ENCODE peak calls at places on chromosomes 12 and 14, in ten cellular contexts. O, C, B, R, W, V, N, Q, M and F are unnamed samples.

GRCh38 chr12:103742349-103742784 is 98.7 kb downstream of the NT5DC3 start:
- DNase-seq in O (no peak), W (peak), N (peak), C (peak), Q (no peak), M (no peak), R (no peak), V (no peak), B (peak), F (peak)

GRCh38 chr14:22407033-22407432 is 182.0 kb downstream of the DAD1 start:
- DNase-seq in V (no peak), B (no peak), N (no peak), O (no peak), Q (no peak), W (no peak), R (no peak), M (no peak), C (no peak), F (no peak)

GRCh38 chr14:67514650-67515385 is 18.3 kb upstream of the PLEKHH1 start:
- DNase-seq in B (peak), R (peak), V (no peak), Q (peak), W (peak), M (peak), C (no peak), O (peak), N (peak), F (peak)

GRCh38 chr14:21069388-21070082 is 569 bp upstream of the ARHGEF40 start:
- DNase-seq in M (peak), O (peak), R (peak), W (no peak), N (peak), B (peak), V (no peak), C (no peak), Q (no peak), F (peak)

GRCh38 chr14:106883218-106883692 is 1356.9 kb downstream of the TMEM121 start:
- DNase-seq in M (no peak), V (no peak), B (no peak), O (no peak), R (no peak), N (peak), W (peak), C (no peak), Q (no peak), F (no peak)

GRCh38 chr14:87044807-87045206 is 948.2 kb downstream of the GALC start:
- DNase-seq in O (no peak), W (no peak), Q (no peak), R (no peak), V (no peak), B (peak), C (no peak), N (no peak), M (no peak), F (no peak)

GRCh38 chr14:77032854-77033621 is 4.5 kb upstream of the IRF2BPL start:
- DNase-seq in O (peak), R (peak), M (peak), V (peak), W (peak), B (peak), N (peak), C (peak), Q (peak), F (peak)

GRCh38 chr12:57044856-57045255 is 5.1 kb downstream of the MYO1A start:
- DNase-seq in C (no peak), B (no peak), R (no peak), W (no peak), Q (no peak), M (no peak), O (peak), N (no peak), V (no peak), F (no peak)

GRCh38 chr12:53623986-53624385 is 2.2 kb downstream of the ATF7 start:
- DNase-seq in Q (no peak), V (no peak), N (peak), O (peak), C (no peak), R (no peak), W (no peak), M (no peak), B (peak), F (peak)

GRCh38 chr12:2283480-2283879 is 230.7 kb downstream of the CACNA1C start:
- DNase-seq in B (no peak), R (no peak), V (no peak), Q (no peak), M (no peak), O (no peak), W (no peak), C (no peak), N (no peak), F (no peak)

GRCh38 chr12:10361622-10362021 is 28.2 kb downstream of the KLRK1 start:
- DNase-seq in Q (no peak), R (no peak), O (peak), W (no peak), M (no peak), N (peak), C (no peak), B (peak), V (peak), F (peak)

GRCh38 chr12:90622431-90622830 is 332.5 kb downstream of the CCER1 start:
- DNase-seq in O (peak), M (no peak), R (no peak), V (peak), C (no peak), N (peak), W (no peak), B (peak), Q (no peak), F (no peak)

GRCh38 chr14:61338457-61338856 is 17.1 kb downstream of the PRKCH start:
- DNase-seq in B (no peak), M (no peak), V (no peak), Q (no peak), C (no peak), R (no peak), W (no peak), N (no peak), O (no peak), F (no peak)

GRCh38 chr12:102562836-102563425 is 82.6 kb upstream of the IGF1 start:
- DNase-seq in Q (no peak), R (no peak), W (peak), M (no peak), O (no peak), C (no peak), V (no peak), B (no peak), N (no peak), F (peak)

GRCh38 chr12:124524231-124524925 is 43.0 kb downstream of the NCOR2 start:
- DNase-seq in W (peak), M (no peak), C (no peak), N (peak), B (peak), R (no peak), O (peak), V (peak), Q (no peak), F (peak)

GRCh38 chr14:92108345-92109254 is 2.2 kb upstream of the ATXN3 start:
- DNase-seq in O (no peak), R (peak), W (no peak), N (no peak), M (no peak), C (no peak), V (no peak), Q (no peak), B (no peak), F (no peak)

GRCh38 chr12:39199371-39199770 is 243.5 kb downstream of the KIF21A start:
- DNase-seq in R (no peak), N (peak), V (no peak), W (no peak), Q (no peak), M (no peak), C (no peak), B (peak), O (no peak), F (no peak)

GRCh38 chr14:57293851-57294837 is 25.4 kb downstream of the AP5M1 start:
- DNase-seq in V (no peak), W (no peak), B (peak), Q (no peak), N (peak), C (no peak), R (no peak), M (no peak), O (peak), F (peak)

GRCh38 chr14:59591641-59592040 is 15.0 kb upstream of the CCDC175 start:
- DNase-seq in M (no peak), O (no peak), W (no peak), B (no peak), Q (no peak), N (no peak), C (no peak), V (no peak), R (no peak), F (no peak)

GRCh38 chr12:85865905-85866304 is 8.2 kb upstream of the NTS start:
- DNase-seq in N (peak), R (no peak), C (no peak), O (no peak), Q (no peak), W (no peak), B (peak), M (no peak), V (no peak), F (peak)

GRCh38 chr12:66600805-66601392 is 78.0 kb downstream of the GRIP1 start:
- DNase-seq in N (no peak), V (no peak), O (no peak), R (no peak), W (no peak), M (no peak), C (no peak), Q (no peak), B (no peak), F (no peak)

GRCh38 chr14:100086361-100086760 is 21.1 kb downstream of the EVL start:
- DNase-seq in C (no peak), W (no peak), R (no peak), O (no peak), Q (no peak), V (no peak), B (no peak), N (no peak), M (no peak), F (no peak)

GRCh38 chr12:110501722-110502448 is at the start of the genes RAD9B and VPS29:
- DNase-seq in C (peak), R (peak), O (peak), V (peak), B (peak), N (peak), M (peak), W (peak), Q (peak), F (peak)
- TF ChIP-seq CTCF in C (no peak), R (no peak), O (no peak), V (no peak), B (no peak), N (no peak), M (no peak), W (no peak), Q (no peak), F (no peak)

GRCh38 chr14:93734961-93735360 is 53.3 kb downstream of the PRIMA1 start:
- DNase-seq in B (no peak), Q (no peak), W (no peak), N (no peak), M (no peak), C (no peak), V (no peak), O (no peak), R (no peak), F (no peak)

GRCh38 chr14:93733646-93734045 is 54.6 kb downstream of the PRIMA1 start:
- DNase-seq in R (no peak), W (no peak), V (no peak), Q (no peak), O (no peak), C (no peak), N (no peak), M (no peak), B (no peak), F (no peak)

GRCh38 chr14:93737574-93737973 is 50.7 kb downstream of the PRIMA1 start:
- DNase-seq in N (no peak), O (no peak), R (no peak), M (no peak), B (no peak), Q (no peak), V (no peak), C (no peak), W (no peak), F (no peak)

GRCh38 chr14:93734086-93734822 is 54.0 kb downstream of the PRIMA1 start:
- DNase-seq in C (no peak), W (no peak), B (no peak), O (no peak), Q (no peak), V (no peak), R (no peak), N (no peak), M (no peak), F (no peak)

DNA sequence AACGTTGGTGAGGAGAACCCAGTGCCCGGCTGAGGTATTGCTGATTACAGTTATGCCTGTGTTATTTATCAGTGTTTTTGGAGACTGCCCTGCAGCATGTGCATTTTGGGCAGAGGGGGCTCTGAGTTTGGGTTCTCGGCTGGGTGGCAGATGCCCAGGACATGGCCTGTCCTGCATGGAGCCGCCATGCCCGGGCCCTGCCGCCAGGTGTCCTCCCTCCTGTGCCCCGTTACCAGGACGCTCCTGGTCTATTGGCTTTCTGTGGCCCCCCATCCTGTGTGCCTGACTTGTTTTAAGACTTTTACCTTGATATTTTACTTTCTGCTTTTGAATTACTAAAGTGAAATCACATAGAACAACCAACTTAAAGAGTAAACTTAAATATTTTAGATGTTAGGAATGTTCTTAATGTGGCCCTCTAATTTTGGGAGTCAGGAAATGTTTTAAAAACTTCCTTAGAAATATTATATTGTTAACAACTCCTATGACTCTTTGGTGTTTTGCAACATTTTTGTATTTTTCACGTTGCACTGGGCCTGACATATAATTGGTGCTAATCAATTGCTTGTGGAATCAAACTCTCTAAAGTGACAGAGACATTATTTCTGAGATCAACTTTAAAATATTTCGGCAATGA is 51.8 kb downstream of the PRIMA1 start:
- DNase-seq in O (no peak), B (no peak), N (no peak), W (peak), V (no peak), C (no peak), M (no peak), Q (no peak), R (no peak), F (no peak)
- TF ChIP-seq CTCF in O (no peak), B (no peak), N (no peak), W (peak), V (no peak), C (no peak), M (no peak), Q (no peak), R (peak), F (peak)

GRCh38 chr12:72570601-72571000 is 298.4 kb downstream of the TRHDE start:
- DNase-seq in W (no peak), N (no peak), M (peak), Q (no peak), R (peak), O (no peak), B (no peak), C (no peak), V (no peak), F (no peak)
- TF ChIP-seq CTCF in W (peak), N (no peak), M (peak), Q (no peak), R (peak), O (no peak), B (peak), C (no peak), V (peak), F (no peak)

GRCh38 chr12:120640840-120641833 is 711 bp downstream of the CABP1 start:
- DNase-seq in Q (peak), M (peak), V (no peak), B (peak), C (no peak), N (peak), W (peak), O (peak), R (peak), F (peak)

GRCh38 chr12:120643574-120643973 is 3.1 kb downstream of the CABP1 start:
- DNase-seq in B (no peak), R (no peak), W (no peak), O (no peak), N (no peak), V (no peak), C (no peak), M (no peak), Q (no peak), F (no peak)

GRCh38 chr12:120642806-120643205 is 2.4 kb downstream of the CABP1 start:
- DNase-seq in C (no peak), O (peak), W (no peak), M (no peak), B (no peak), R (no peak), N (no peak), Q (no peak), V (no peak), F (no peak)

GRCh38 chr12:120642086-120642485 is 1.7 kb downstream of the CABP1 start:
- DNase-seq in Q (no peak), R (no peak), M (no peak), N (no peak), B (no peak), V (no peak), C (no peak), W (no peak), O (no peak), F (no peak)

DNA sequence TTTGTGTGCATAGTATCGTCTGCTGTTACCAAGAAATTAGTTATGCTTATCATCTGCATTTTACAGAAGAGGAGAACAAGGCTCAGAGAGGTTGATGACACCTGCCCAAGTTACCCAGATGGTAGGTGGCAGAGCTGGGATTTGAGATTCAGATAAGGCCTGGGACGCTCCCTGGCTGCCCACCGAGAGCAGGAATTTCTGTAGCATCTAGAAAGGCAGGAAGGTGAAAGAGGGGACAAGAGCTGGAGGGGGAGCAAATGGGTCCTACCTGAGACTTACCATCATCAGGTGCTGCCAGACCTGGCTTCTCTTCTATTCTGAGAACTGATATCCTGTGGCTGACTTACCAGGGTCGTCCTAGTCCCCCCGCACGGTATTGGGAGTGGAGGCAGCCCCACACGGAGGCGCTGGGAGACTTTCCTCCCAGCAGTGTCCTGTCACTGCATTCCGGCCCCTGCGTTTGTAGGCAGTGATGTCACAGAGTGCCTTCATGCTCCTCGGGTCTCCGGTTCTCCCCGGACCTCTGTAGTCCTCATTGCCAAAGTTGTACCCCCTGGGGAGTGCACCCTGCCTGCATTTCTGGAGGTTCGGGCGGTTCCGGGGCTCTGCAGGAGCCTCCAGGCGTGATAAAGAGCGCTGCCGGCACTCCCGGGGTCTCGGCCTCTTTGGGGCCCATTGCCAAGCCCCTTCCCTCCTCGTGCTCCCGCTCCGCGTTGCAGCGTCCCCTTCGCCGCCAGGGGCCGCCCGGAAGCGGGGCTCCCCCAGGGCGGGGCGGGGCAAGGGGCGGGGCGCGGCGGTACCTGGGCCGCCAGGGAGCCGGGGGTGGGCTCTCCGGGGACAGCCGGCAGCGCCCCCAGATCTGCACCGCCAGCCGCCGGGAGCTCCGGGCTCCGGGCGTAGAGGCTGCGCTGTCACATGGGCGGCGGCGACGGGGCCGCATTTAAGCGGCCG is at the start of gene CABP1:
- DNase-seq in M (peak), O (no peak), R (peak), Q (peak), B (no peak), V (no peak), C (no peak), N (no peak), W (peak), F (no peak)
- TF ChIP-seq CTCF in M (peak), O (no peak), R (peak), Q (peak), B (no peak), V (no peak), C (no peak), N (no peak), W (peak), F (no peak)

DNA sequence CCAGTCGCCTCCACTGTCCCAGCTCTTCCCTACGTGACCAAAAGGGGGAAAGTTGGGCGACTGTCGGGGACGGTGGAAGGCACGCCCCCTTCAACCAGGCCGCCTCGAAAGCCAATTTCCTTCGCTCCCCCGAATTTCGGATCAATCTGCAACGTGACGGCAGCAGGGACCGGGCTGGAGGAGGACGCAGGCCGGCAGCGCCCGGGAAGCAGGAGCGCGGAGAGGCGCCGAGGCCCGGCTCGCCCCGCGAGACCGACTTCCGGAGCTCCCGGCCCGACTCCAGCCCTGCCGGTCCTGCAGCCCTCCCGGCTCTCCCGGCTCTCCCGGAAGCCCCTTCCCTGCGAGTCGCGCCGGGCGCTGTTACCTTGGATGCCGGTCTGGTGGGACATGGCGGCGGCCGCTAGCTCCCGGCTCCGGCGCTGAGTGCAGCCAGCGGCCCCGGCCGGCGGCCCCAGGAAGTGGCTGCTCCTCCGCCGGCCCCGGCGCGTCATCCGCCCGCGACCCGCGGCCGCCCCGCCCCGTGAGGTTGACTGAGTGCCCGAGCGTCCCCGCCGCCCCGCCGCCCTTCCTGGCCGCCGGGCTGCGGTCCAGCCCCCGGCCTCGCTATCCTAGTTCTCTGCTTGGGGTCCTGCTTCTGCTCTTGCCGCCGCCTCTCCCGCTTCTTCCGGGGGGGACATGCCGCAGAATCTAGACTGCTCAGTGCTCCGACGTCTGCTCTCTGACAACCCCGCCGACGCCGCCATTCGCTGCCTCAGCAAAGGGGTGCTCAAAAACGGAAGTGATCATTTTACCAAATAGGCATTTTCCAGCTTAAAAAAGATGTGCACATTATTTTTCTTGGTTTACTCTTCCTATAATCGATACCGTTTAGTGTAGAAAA is at the start of gene TWF1:
- DNase-seq in C (peak), W (peak), V (no peak), B (peak), N (peak), O (peak), Q (peak), M (peak), R (peak), F (peak)
- TF ChIP-seq CTCF in C (no peak), W (peak), V (peak), B (peak), N (peak), O (peak), Q (no peak), M (no peak), R (peak), F (peak)

DNA sequence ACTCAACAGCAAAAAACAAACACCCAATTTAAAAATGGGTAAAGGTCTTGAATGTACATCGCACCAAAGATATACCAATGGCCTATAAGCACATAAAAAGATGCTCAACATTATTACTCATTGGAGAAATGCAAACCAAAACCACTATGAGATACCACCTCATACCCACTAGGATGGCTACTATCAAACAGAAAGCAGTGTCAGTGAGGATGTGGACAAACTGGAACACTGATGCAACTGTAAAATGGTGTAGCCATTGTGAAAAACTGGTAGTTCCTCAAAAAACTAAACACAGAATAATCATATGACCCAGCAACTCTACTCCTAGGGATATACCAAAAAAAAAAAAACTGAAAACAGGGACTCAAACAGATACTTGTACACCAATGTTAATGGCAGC is 49.3 kb downstream of the CDK17 start:
- DNase-seq in V (no peak), W (no peak), R (no peak), B (no peak), M (no peak), N (no peak), C (no peak), O (no peak), Q (no peak), F (no peak)
- TF ChIP-seq CTCF in V (no peak), W (no peak), R (no peak), B (no peak), M (no peak), N (no peak), C (no peak), O (no peak), Q (no peak), F (no peak)

GRCh38 chr14:70257526-70257925 is 68.8 kb upstream of the SLC8A3 start:
- DNase-seq in W (peak), B (no peak), V (no peak), N (no peak), Q (no peak), C (no peak), O (no peak), R (no peak), M (peak), F (no peak)
- TF ChIP-seq CTCF in W (peak), B (no peak), V (no peak), N (no peak), Q (no peak), C (no peak), O (no peak), R (peak), M (peak), F (peak)